ENCODE peak calls at places on chromosomes 11 and 22, in eight cellular contexts. F is HCT116; I is heart right ventricle; E is lung; Q is CD8-positive, alpha-beta memory T cell; N is K562; O is GM06990; T is PC-9. J is an unnamed sample. For H3K36me3 and H3K27me3, the result is how much of the 10 kb centered on the place peaks cover.

GRCh38 chr11:85385561-85385960 is 241.6 kb downstream of the DLG2 start:
- DNase-seq in E (no peak), N (no peak), T (no peak), O (no peak), I (no peak), Q (no peak), F (no peak), J (no peak)

GRCh38 chr11:64885367-64886286 is 7.2 kb upstream of the EHD1 start:
- DNase-seq in Q (no peak), F (no peak), O (no peak), I (no peak), N (no peak), T (no peak), E (no peak), J (no peak)

GRCh38 chr11:57477507-57478189 is 17.3 kb downstream of the RTN4RL2 start:
- DNase-seq in N (no peak), I (no peak), T (no peak), Q (no peak), F (no peak), O (no peak), E (peak), J (peak)

GRCh38 chr11:121451178-121451981 is 734 bp upstream of the SORL1 start:
- DNase-seq in Q (no peak), E (no peak), F (no peak), T (no peak), I (no peak), O (no peak), N (no peak), J (peak)

GRCh38 chr22:17084554-17085276 is at the start of gene IL17RA:
- DNase-seq in I (peak), E (peak), T (peak), O (peak), F (peak), N (peak), Q (peak), J (peak)

GRCh38 chr11:33835143-33835878 is 56.6 kb downstream of the LMO2 start:
- DNase-seq in Q (no peak), T (peak), N (no peak), F (peak), I (no peak), E (no peak), O (no peak), J (no peak)

GRCh38 chr11:7261578-7261977 is 9.9 kb downstream of the SYT9 start:
- DNase-seq in N (no peak), T (no peak), I (no peak), Q (no peak), O (no peak), F (no peak), E (no peak), J (no peak)

GRCh38 chr11:130428271-130428670 is at the start of gene ADAMTS8:
- DNase-seq in T (no peak), I (no peak), Q (no peak), E (no peak), F (no peak), N (no peak), O (no peak), J (no peak)

GRCh38 chr11:90840071-90840470 is 617.2 kb upstream of the CHORDC1 start:
- DNase-seq in N (no peak), O (no peak), Q (no peak), T (peak), I (no peak), E (no peak), F (no peak), J (no peak)

GRCh38 chr22:17358394-17358793 is 10.9 kb upstream of the CECR2 start:
- DNase-seq in I (no peak), T (no peak), N (no peak), O (no peak), F (no peak), Q (no peak), E (no peak), J (no peak)

GRCh38 chr22:42990131-42990838 is 24.7 kb downstream of the PACSIN2 start:
- DNase-seq in E (no peak), Q (no peak), I (no peak), O (no peak), F (no peak), N (no peak), T (peak), J (no peak)

GRCh38 chr11:115528217-115528616 is 24.0 kb upstream of the CADM1 start:
- DNase-seq in I (no peak), N (no peak), T (no peak), F (no peak), Q (no peak), O (no peak), E (no peak), J (no peak)

GRCh38 chr11:71139516-71140205 is 112.7 kb downstream of the SHANK2 start:
- DNase-seq in N (no peak), O (no peak), E (peak), I (peak), T (no peak), F (no peak), Q (no peak), J (peak)

GRCh38 chr11:128724891-128725611 is 31.2 kb downstream of the FLI1 start:
- DNase-seq in I (no peak), E (no peak), N (no peak), T (no peak), Q (peak), O (no peak), F (no peak), J (no peak)

GRCh38 chr11:90947930-90948329 is 725.1 kb upstream of the CHORDC1 start:
- DNase-seq in E (no peak), T (no peak), Q (no peak), N (no peak), I (no peak), O (no peak), F (no peak), J (no peak)

DNA sequence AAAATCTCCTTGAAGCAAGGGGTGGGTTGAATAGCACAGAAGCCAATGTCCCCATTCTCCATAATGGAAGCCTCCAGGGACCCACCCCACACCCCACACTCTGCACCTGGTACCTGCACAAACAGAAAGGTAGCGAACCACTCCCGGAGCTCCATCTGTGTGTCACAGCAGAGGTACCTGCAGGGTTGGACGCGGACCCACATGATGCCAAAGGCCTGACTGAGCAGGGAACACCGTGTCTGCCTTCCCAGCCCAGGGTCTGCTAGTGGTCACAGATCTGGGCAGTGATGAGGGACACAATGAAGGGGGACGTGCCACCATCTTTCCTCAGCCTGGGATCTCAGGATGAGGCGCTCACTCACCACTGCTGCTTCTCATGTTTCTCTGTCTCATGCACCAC is 13.1 kb upstream of the PDE2A start:
- DNase-seq in Q (no peak), F (no peak), O (no peak), I (no peak), E (no peak), N (no peak), T (no peak), J (no peak)
- H3K36me3 ChIP-seq in Q (under half), F (under half), O (under half), I (under half), E (under half), N (half or more), T (under half), J (half or more)

DNA sequence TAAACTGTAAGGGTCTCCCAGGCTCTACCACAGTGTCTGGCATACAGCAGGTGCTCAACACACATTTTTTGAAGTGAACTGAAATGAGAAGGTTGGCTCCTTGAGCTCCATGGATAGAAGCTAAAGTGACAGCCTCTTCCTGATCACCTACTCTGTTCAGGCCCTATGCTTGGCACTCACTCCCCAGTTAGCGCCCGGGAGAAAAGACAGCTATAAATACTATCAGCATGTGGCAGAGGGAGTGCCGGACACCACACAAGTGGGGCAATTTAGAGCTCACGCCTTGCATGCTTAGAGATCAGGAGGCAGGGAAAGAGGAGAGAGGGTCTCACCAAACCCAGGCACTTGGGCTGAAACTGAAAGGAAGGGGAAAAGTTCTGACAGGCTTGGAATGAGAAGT is 195.5 kb downstream of the BUD13 start:
- DNase-seq in Q (no peak), T (no peak), N (no peak), E (no peak), F (no peak), I (no peak), O (no peak), J (no peak)
- H3K27me3 ChIP-seq in Q (under half), T (half or more), N (under half), E (under half), F (under half), I (half or more), O (under half), J (under half)

DNA sequence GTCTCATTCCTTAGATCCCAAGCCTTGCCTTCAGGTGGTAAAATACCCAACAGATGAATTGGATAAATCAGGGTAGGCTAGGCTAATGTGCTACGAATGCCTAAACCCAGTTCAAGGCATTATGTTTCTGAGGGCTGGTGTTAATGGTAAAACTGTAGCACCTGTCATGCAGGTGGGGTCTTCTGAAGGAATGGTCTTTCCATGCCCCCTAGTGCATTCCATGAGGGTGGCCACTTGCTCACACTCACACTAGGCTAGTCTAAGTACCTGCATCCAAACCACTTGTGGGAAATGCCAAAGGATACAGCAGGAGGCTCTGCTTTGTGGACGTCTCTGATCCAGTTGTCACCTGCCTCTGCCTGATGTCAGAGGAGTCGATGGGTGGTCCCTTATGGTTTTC is 24.2 kb upstream of the UCP3 start:
- DNase-seq in F (no peak), I (no peak), O (no peak), N (no peak), Q (no peak), T (no peak), E (no peak), J (no peak)
- H3K36me3 ChIP-seq in F (under half), I (under half), O (under half), N (under half), Q (under half), T (under half), E (under half), J (half or more)

GRCh38 chr22:41074941-41075710 is 17.3 kb upstream of the EP300 start:
- DNase-seq in N (no peak), I (no peak), E (no peak), O (no peak), Q (no peak), F (no peak), T (no peak), J (no peak)

GRCh38 chr22:41074466-41074865 is 17.9 kb upstream of the EP300 start:
- DNase-seq in Q (no peak), O (no peak), T (no peak), I (no peak), E (no peak), F (no peak), N (no peak), J (no peak)

GRCh38 chr22:41076857-41077256 is 15.5 kb upstream of the EP300 start:
- DNase-seq in I (no peak), T (no peak), O (no peak), E (no peak), Q (no peak), N (no peak), F (no peak), J (no peak)

GRCh38 chr22:41074061-41074460 is 18.3 kb upstream of the EP300 start:
- DNase-seq in T (no peak), I (no peak), O (no peak), Q (no peak), E (no peak), F (no peak), N (no peak), J (no peak)

DNA sequence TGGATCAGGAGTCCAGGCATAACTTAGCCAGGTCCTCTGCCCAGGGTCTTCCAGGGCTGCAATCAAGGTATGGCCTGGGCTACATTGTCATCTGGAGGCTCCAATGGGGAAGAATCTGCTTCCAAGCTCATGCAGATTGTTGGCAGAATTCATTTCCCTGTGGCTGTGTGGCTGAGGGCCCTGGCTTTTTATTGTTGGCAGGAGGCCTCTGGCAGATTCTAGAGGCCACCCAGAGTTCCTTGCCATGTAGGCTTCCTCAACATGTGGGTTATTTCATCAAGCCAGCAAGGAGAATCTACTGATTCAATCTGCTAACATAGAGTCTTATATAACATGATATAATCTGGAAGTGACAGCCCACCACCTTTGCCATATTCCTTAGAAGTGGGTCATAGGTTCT is 16.4 kb upstream of the EP300 start:
- DNase-seq in Q (no peak), E (no peak), O (no peak), T (no peak), I (no peak), N (no peak), F (no peak), J (no peak)
- H3K27me3 ChIP-seq in Q (under half), E (under half), O (under half), T (under half), I (under half), N (under half), F (under half), J (under half)

DNA sequence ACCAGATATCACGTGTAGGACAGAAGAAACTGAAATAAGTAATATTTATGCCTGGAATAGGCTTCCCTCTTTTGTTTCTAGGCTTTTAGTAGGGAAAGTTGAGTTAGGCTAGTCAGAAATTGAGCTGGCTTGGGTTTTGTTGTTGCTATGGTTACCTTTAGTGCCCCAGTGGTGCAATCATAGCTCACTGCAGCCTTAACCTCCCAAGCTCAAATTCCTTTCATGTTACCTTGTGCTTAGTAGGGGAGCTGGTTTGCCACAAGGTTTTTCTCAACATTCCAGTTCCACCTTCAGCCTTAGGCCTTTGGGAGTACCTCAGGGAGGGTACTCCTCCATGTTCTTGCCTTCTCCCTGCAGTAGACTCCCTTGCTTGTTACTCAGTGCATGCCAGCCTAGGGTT is 69.1 kb upstream of the SUSD2 start:
- DNase-seq in N (no peak), T (peak), F (no peak), I (no peak), O (no peak), Q (no peak), E (no peak), J (no peak)
- H3K36me3 ChIP-seq in N (half or more), T (under half), F (under half), I (under half), O (under half), Q (under half), E (under half), J (half or more)

DNA sequence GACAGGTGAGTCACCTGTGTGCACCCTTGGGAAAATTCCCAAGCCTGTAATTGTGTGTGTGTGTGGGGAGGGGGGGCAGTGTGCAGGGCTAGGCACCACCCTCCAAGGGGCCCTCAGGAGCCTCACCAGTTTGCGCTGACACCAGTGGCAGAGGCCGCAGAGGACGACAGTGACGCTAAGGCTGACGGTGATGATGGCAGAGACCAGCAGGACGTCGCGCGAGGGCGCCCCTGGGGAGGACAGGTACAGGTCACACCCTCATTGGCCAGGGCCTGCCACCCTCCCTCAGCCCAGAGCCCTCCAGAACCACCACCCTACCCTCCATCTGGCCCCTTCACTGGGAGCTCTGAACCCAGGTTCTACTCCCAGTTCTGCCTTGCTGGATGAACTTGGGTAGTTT is 24.9 kb downstream of the SYT7 start:
- DNase-seq in O (no peak), E (no peak), T (no peak), I (no peak), F (no peak), N (no peak), Q (no peak), J (no peak)
- H3K27me3 ChIP-seq in O (under half), E (under half), T (half or more), I (under half), F (under half), N (under half), Q (under half), J (half or more)

GRCh38 chr11:20415432-20415831 is 27.9 kb downstream of the PRMT3 start:
- DNase-seq in E (no peak), O (no peak), Q (no peak), N (no peak), T (no peak), I (no peak), F (no peak), J (no peak)
- H3K36me3 ChIP-seq in E (under half), O (under half), Q (under half), N (half or more), T (under half), I (under half), F (under half), J (under half)

GRCh38 chr22:37086184-37086583 is 23.3 kb downstream of the TMPRSS6 start:
- DNase-seq in Q (no peak), E (no peak), O (no peak), F (no peak), T (no peak), N (no peak), I (no peak), J (no peak)

GRCh38 chr22:37088750-37089408 is 20.6 kb downstream of the TMPRSS6 start:
- DNase-seq in I (no peak), F (no peak), O (no peak), N (no peak), E (no peak), Q (no peak), T (no peak), J (no peak)

GRCh38 chr22:37089451-37089850 is 20.1 kb downstream of the TMPRSS6 start:
- DNase-seq in E (no peak), Q (no peak), T (no peak), F (no peak), N (no peak), I (no peak), O (no peak), J (no peak)

GRCh38 chr22:37090920-37091688 is 18.4 kb downstream of the TMPRSS6 start:
- DNase-seq in T (no peak), N (no peak), E (no peak), I (no peak), F (no peak), Q (no peak), O (no peak), J (no peak)

GRCh38 chr22:37088108-37088605 is 21.4 kb downstream of the TMPRSS6 start:
- DNase-seq in E (no peak), O (no peak), N (peak), I (no peak), T (peak), F (peak), Q (no peak), J (no peak)
- H3K27me3 ChIP-seq in E (under half), O (under half), N (under half), I (half or more), T (under half), F (under half), Q (under half), J (under half)

DNA sequence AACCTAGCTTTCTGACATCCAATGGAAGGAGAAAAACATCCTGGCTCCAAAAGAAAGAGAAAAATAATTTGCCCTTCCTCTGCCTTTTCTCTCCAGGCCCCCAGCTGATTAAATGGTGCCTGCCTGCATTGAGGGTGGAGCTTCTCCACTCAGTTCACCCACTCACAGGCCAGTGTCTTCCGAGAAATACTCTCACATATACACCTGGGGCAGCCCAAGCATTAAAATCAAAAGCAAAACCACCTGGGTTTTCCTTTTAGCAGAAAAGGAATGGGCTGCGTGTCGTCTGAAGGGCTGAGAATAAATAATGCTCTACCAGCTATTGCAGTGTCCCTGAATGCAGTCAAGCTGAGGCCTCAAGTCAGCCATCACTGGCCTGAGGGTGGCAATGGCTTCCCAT is 1143.8 kb upstream of the TENM4 start:
- DNase-seq in Q (no peak), T (no peak), I (no peak), N (no peak), O (no peak), F (no peak), E (no peak), J (no peak)
- H3K36me3 ChIP-seq in Q (under half), T (under half), I (under half), N (under half), O (under half), F (under half), E (under half), J (under half)

GRCh38 chr11:134607963-134608750 is 196.1 kb upstream of the B3GAT1 start:
- DNase-seq in O (no peak), E (no peak), I (no peak), Q (no peak), F (no peak), T (peak), N (no peak), J (no peak)
- H3K27me3 ChIP-seq in O (under half), E (under half), I (under half), Q (under half), F (half or more), T (half or more), N (under half), J (under half)

J was measured in stomach.